ENCODE peak calls at places on chromosome 10, in ten cellular contexts. Z is heart left ventricle, S is lower lobe of right lung, G is PC-3, J is body of pancreas, Q is left ventricle myocardium inferior, E is tibial artery, I is uterus, R is ovary, F is GM23248. N is an unnamed sample. For H3K36me3, the result is how much of the 10 kb centered on the place peaks cover.

GRCh38 chr10:54559498-54559897 is 241.5 kb downstream of the PCDH15 start:
- DNase-seq in Z (no peak), S (no peak), G (peak), J (no peak), Q (no peak), E (no peak), I (no peak), R (no peak), F (no peak), N (no peak)

GRCh38 chr10:86795353-86795752 is 38.9 kb downstream of the BMPR1A start:
- DNase-seq in Z (no peak), S (no peak), G (peak), J (no peak), Q (no peak), E (no peak), I (no peak), R (no peak), F (peak), N (peak)

GRCh38 chr10:58820862-58821559 is 308.3 kb downstream of the BICC1 start:
- DNase-seq in Z (no peak), S (no peak), G (peak), J (no peak), Q (no peak), E (no peak), I (no peak), R (no peak), F (peak), N (peak)

GRCh38 chr10:102718220-102718619 is 3.8 kb downstream of the SFXN2 start:
- DNase-seq in Z (peak), S (no peak), G (no peak), J (peak), Q (no peak), E (no peak), I (peak), R (peak), F (peak), N (peak)

GRCh38 chr10:84837041-84837766 is 508.8 kb downstream of the CCSER2 start:
- DNase-seq in Z (peak), S (no peak), G (no peak), J (no peak), Q (peak), E (no peak), I (no peak), R (no peak), F (no peak), N (no peak)

GRCh38 chr10:49569031-49569765 is 30.3 kb upstream of the ERCC6 start:
- DNase-seq in Z (no peak), S (no peak), G (peak), J (no peak), Q (no peak), E (no peak), I (no peak), R (no peak), F (peak), N (peak)

GRCh38 chr10:70130878-70131559 is 1.6 kb downstream of the AIFM2 start:
- DNase-seq in Z (no peak), S (no peak), G (peak), J (no peak), Q (no peak), E (no peak), I (no peak), R (no peak), F (peak), N (peak)

GRCh38 chr10:87557409-87557808 is 52.7 kb downstream of the MINPP1 start:
- DNase-seq in Z (no peak), S (no peak), G (no peak), J (no peak), Q (no peak), E (no peak), I (no peak), R (no peak), F (no peak), N (no peak)

GRCh38 chr10:44928462-44928861 is 17.3 kb downstream of the TMEM72 start:
- DNase-seq in Z (no peak), S (no peak), G (no peak), J (no peak), Q (no peak), E (no peak), I (no peak), R (no peak), F (no peak), N (no peak)

GRCh38 chr10:44879531-44879899 is 31.6 kb upstream of the TMEM72 start:
- DNase-seq in Z (no peak), S (no peak), G (no peak), J (no peak), Q (no peak), E (peak), I (peak), R (peak), F (no peak), N (no peak)

GRCh38 chr10:95408931-95409873 is 118.4 kb upstream of the PDLIM1 start:
- DNase-seq in Z (no peak), S (no peak), G (peak), J (no peak), Q (no peak), E (no peak), I (no peak), R (no peak), F (peak), N (no peak)

GRCh38 chr10:16779375-16779774 is 37.8 kb downstream of the RSU1 start:
- DNase-seq in Z (no peak), S (no peak), G (no peak), J (no peak), Q (no peak), E (no peak), I (no peak), R (no peak), F (no peak), N (no peak)

GRCh38 chr10:131381576-131381975 is 70.1 kb upstream of the TCERG1L start:
- DNase-seq in Z (no peak), S (no peak), G (no peak), J (no peak), Q (no peak), E (no peak), I (no peak), R (no peak), F (no peak), N (no peak)

DNA sequence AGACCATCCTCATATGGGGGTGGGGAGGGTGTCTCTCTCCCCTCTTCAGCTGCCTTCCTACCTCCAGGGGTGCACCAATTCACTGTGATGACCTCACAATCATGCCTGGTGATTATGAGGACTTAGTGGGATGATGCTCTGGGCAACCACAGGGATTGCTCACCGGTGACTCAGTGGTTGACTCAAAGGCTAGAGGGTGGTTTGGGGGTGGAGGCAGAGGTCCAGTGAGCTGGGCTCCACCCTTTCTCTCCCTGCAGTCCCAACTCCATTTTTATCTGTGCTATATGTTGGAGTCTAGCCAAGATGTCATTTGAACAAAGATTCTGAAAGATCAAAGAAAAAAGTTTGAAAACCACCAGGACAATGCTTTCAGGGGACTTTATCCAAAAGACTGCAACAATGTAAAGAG is 286.9 kb downstream of the KCNMA1 start:
- DNase-seq in Z (peak), S (no peak), G (peak), J (peak), Q (no peak), E (peak), I (peak), R (no peak), F (peak), N (peak)
- H3K27ac ChIP-seq in Z (no peak), S (no peak), G (peak), J (no peak), Q (no peak), E (peak), I (peak), R (no peak), F (peak), N (peak)

DNA sequence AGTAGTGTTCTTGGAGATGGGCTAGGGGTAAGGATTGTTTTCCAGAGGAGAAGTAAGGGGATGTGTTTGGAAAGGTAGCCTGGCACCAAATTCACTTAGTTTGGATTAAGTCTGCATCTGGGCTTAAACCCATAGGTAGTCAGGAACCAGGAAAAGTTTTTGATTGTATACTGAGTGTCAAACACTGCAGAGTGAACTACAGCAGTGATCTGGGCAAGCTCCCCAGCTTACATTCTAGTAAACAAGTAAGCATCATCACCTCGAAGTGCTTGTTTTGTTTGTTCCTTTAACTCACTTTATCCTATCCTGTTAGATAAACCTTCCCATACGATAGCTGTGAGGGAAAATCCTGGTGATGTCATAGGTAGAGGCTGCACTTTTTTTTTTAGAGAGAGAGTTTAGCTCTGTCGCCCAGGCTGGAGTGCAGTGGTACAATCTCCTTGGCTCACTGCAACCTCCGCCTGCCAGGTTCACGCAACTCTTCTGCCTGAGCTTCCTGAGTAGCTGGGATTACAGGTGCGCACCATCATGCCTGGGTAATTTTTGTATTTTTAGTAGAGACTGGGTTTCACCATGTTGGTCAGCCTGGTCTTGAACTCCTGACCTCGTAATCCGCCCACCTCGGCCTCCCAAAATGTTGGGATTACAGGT is 2.4 kb downstream of the RPS24 start:
- DNase-seq in Z (no peak), S (no peak), G (peak), J (no peak), Q (no peak), E (no peak), I (no peak), R (no peak), F (no peak), N (no peak)
- H3K4me3 ChIP-seq in Z (no peak), S (no peak), G (peak), J (no peak), Q (no peak), E (no peak), I (no peak), R (no peak), F (peak), N (peak)

DNA sequence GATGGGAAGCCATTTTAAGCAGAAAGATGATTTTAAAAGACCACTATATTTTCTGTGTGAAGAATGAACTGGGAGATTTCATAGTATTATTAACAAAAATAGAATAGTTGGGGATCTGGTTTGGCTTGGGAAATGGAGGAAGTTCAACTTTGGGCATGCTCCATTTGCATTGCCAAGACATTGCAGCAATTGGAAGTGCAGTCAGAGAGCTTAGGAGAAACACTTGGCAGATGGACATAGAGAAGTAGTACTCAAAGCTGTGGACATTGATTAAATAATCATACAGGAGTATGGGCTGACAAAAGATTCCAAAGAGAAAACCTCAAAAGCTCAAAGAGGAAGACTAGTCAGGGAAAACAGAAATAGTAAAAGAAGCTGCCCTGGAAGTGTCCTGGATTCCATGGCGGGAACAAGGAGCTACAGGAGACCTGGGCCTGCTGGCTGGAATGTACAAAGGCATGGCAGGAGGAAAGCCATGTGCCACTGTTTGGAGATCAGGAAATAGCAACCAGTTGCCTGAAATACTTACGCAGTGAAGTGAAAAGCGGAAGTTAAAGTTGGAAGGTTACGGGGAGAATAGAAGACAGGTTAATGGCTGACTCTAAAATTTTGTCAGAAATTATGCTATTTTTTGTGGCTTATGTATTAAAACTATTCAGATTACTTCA is 93.6 kb upstream of the MXI1 start:
- DNase-seq in Z (no peak), S (no peak), G (no peak), J (no peak), Q (no peak), E (no peak), I (no peak), R (no peak), F (no peak), N (no peak)
- H3K36me3 ChIP-seq in Z (under half), S (under half), G (under half), J (under half), Q (half or more), E (under half), I (under half), R (under half), F (under half), N (half or more)

GRCh38 chr10:52621635-52622079 is 150.9 kb downstream of the MBL2 start:
- DNase-seq in Z (no peak), S (no peak), G (no peak), J (no peak), Q (no peak), E (no peak), I (no peak), R (no peak), F (peak), N (no peak)

GRCh38 chr10:52617346-52617745 is 155.2 kb downstream of the MBL2 start:
- DNase-seq in Z (no peak), S (no peak), G (peak), J (no peak), Q (no peak), E (no peak), I (no peak), R (no peak), F (peak), N (no peak)

GRCh38 chr10:52616420-52616764 is 156.2 kb downstream of the MBL2 start:
- DNase-seq in Z (no peak), S (no peak), G (no peak), J (no peak), Q (no peak), E (no peak), I (no peak), R (no peak), F (peak), N (no peak)

GRCh38 chr10:52615349-52615748 is 157.2 kb downstream of the MBL2 start:
- DNase-seq in Z (no peak), S (no peak), G (no peak), J (no peak), Q (no peak), E (no peak), I (no peak), R (no peak), F (peak), N (no peak)

GRCh38 chr10:52615756-52616419 is 156.7 kb downstream of the MBL2 start:
- DNase-seq in Z (no peak), S (no peak), G (peak), J (no peak), Q (no peak), E (no peak), I (no peak), R (no peak), F (peak), N (no peak)
- H3K27ac ChIP-seq in Z (no peak), S (no peak), G (no peak), J (no peak), Q (no peak), E (no peak), I (no peak), R (no peak), F (peak), N (no peak)

N was measured in brain microvascular endothelial cell.